ENCODE peak calls at places on chromosomes 4 and X, in five cellular contexts. One of them, this sample, is unnamed. For H3K4me1, the result is how much of the 10 kb centered on the place peaks cover.

GRCh38 chr4:6287017-6287788 is 17.6 kb downstream of the WFS1 start:
- DNase-seq in HCT116: no peak
- DNase-seq in body of pancreas: no peak
- DNase-seq in stomach: no peak
- DNase-seq in GM12878: no peak
- DNase-seq in this sample: no peak

GRCh38 chrX:69020316-69020715 is 144.9 kb downstream of the PJA1 start:
- DNase-seq in HCT116: no peak
- DNase-seq in body of pancreas: no peak
- DNase-seq in stomach: no peak
- DNase-seq in GM12878: no peak
- DNase-seq in this sample: no peak

GRCh38 chr4:48683784-48684666 is 96.1 kb downstream of the FRYL start:
- DNase-seq in HCT116: no peak
- DNase-seq in body of pancreas: no peak
- DNase-seq in stomach: no peak
- DNase-seq in GM12878: no peak
- DNase-seq in this sample: no peak

GRCh38 chrX:47540754-47541538 is 20.1 kb upstream of the ARAF start:
- DNase-seq in HCT116: peak
- DNase-seq in body of pancreas: peak
- DNase-seq in stomach: peak
- DNase-seq in GM12878: no peak
- DNase-seq in this sample: peak

GRCh38 chr4:145938618-145939177 is at the start of gene ZNF827:
- DNase-seq in HCT116: peak
- DNase-seq in body of pancreas: peak
- DNase-seq in stomach: peak
- DNase-seq in GM12878: peak
- DNase-seq in this sample: peak

GRCh38 chrX:18983711-18984380 is at the start of gene PHKA2:
- DNase-seq in HCT116: no peak
- DNase-seq in body of pancreas: peak
- DNase-seq in stomach: peak
- DNase-seq in GM12878: no peak
- DNase-seq in this sample: peak

GRCh38 chr4:107854326-107855030 is 29.7 kb downstream of the SGMS2 start:
- DNase-seq in HCT116: no peak
- DNase-seq in body of pancreas: no peak
- DNase-seq in stomach: no peak
- DNase-seq in GM12878: no peak
- DNase-seq in this sample: peak

GRCh38 chrX:100946521-100946920 is 17.8 kb upstream of the XKRX start:
- DNase-seq in HCT116: no peak
- DNase-seq in body of pancreas: no peak
- DNase-seq in stomach: no peak
- DNase-seq in GM12878: no peak
- DNase-seq in this sample: no peak

GRCh38 chrX:50769389-50770063 is 44.5 kb downstream of the SHROOM4 start:
- DNase-seq in HCT116: no peak
- DNase-seq in body of pancreas: peak
- DNase-seq in stomach: no peak
- DNase-seq in GM12878: no peak
- DNase-seq in this sample: no peak

GRCh38 chrX:44344687-44345086 is 1.2 kb upstream of the EFHC2 start:
- DNase-seq in HCT116: no peak
- DNase-seq in body of pancreas: no peak
- DNase-seq in stomach: no peak
- DNase-seq in GM12878: no peak
- DNase-seq in this sample: no peak

GRCh38 chr4:114108869-114109268 is 129.4 kb upstream of the ARSJ start:
- DNase-seq in HCT116: peak
- DNase-seq in body of pancreas: no peak
- DNase-seq in stomach: no peak
- DNase-seq in GM12878: peak
- DNase-seq in this sample: no peak

GRCh38 chr4:154738426-154738825 is 5.4 kb upstream of the LRAT start:
- DNase-seq in HCT116: no peak
- DNase-seq in body of pancreas: no peak
- DNase-seq in stomach: no peak
- DNase-seq in GM12878: no peak
- DNase-seq in this sample: no peak

GRCh38 chrX:135481696-135482179 is 38.7 kb upstream of the INTS6L start:
- DNase-seq in HCT116: no peak
- DNase-seq in body of pancreas: no peak
- DNase-seq in stomach: no peak
- DNase-seq in GM12878: no peak
- DNase-seq in this sample: no peak

GRCh38 chr4:149161247-149161646 is 654.4 kb downstream of the IQCM start:
- DNase-seq in HCT116: no peak
- DNase-seq in body of pancreas: no peak
- DNase-seq in stomach: no peak
- DNase-seq in GM12878: no peak
- DNase-seq in this sample: no peak

GRCh38 chr4:60805500-60806313 is 394.4 kb upstream of the ADGRL3 start:
- DNase-seq in HCT116: no peak
- DNase-seq in body of pancreas: no peak
- DNase-seq in stomach: no peak
- DNase-seq in GM12878: no peak
- DNase-seq in this sample: no peak

GRCh38 chr4:109079177-109079576 is 223.3 kb downstream of the COL25A1 start:
- DNase-seq in HCT116: no peak
- DNase-seq in body of pancreas: no peak
- DNase-seq in stomach: no peak
- DNase-seq in GM12878: no peak
- DNase-seq in this sample: no peak

GRCh38 chr4:165204462-165204830 is 2.9 kb upstream of the KLHL2 start:
- DNase-seq in HCT116: no peak
- DNase-seq in body of pancreas: no peak
- DNase-seq in stomach: no peak
- DNase-seq in GM12878: no peak
- DNase-seq in this sample: no peak

GRCh38 chr4:29326816-29327215 is 1393.4 kb upstream of the PCDH7 start:
- DNase-seq in HCT116: no peak
- DNase-seq in body of pancreas: no peak
- DNase-seq in stomach: no peak
- DNase-seq in GM12878: no peak
- DNase-seq in this sample: no peak

GRCh38 chr4:17060230-17060629 is 161.8 kb upstream of the LDB2 start:
- DNase-seq in HCT116: no peak
- DNase-seq in body of pancreas: no peak
- DNase-seq in stomach: no peak
- DNase-seq in GM12878: no peak
- DNase-seq in this sample: no peak

GRCh38 chrX:107646736-107647135 is 18.4 kb downstream of the PRPS1 start:
- DNase-seq in HCT116: no peak
- DNase-seq in body of pancreas: no peak
- DNase-seq in stomach: no peak
- DNase-seq in GM12878: no peak
- DNase-seq in this sample: no peak

GRCh38 chr4:134375775-134376174 is 174.2 kb upstream of the PABPC4L start:
- DNase-seq in HCT116: no peak
- DNase-seq in body of pancreas: no peak
- DNase-seq in stomach: no peak
- DNase-seq in GM12878: no peak
- DNase-seq in this sample: no peak

GRCh38 chr4:27082786-27083185 is 222.1 kb downstream of the STIM2 start:
- DNase-seq in HCT116: no peak
- DNase-seq in body of pancreas: no peak
- DNase-seq in stomach: no peak
- DNase-seq in GM12878: no peak
- DNase-seq in this sample: no peak

GRCh38 chr4:37767546-37767945 is 58.9 kb upstream of the PGM2 start:
- DNase-seq in HCT116: no peak
- DNase-seq in body of pancreas: peak
- DNase-seq in stomach: peak
- DNase-seq in GM12878: no peak
- DNase-seq in this sample: peak

GRCh38 chr4:187618701-187619278 is 376.8 kb upstream of the ZFP42 start:
- DNase-seq in HCT116: no peak
- DNase-seq in body of pancreas: no peak
- DNase-seq in stomach: no peak
- DNase-seq in GM12878: no peak
- DNase-seq in this sample: no peak

GRCh38 chr4:47383829-47384427 is 79.6 kb downstream of the COMMD8 start:
- DNase-seq in HCT116: peak
- DNase-seq in body of pancreas: no peak
- DNase-seq in stomach: no peak
- DNase-seq in GM12878: no peak
- DNase-seq in this sample: no peak

GRCh38 chrX:1466232-1466661 is 13.5 kb upstream of the ASMTL start:
- DNase-seq in HCT116: no peak
- DNase-seq in body of pancreas: no peak
- DNase-seq in stomach: peak
- DNase-seq in GM12878: no peak
- DNase-seq in this sample: no peak

GRCh38 chr4:109473824-109474223 is 40.2 kb downstream of the SEC24B start:
- DNase-seq in HCT116: no peak
- DNase-seq in body of pancreas: no peak
- DNase-seq in stomach: no peak
- DNase-seq in GM12878: no peak
- DNase-seq in this sample: no peak

GRCh38 chrX:130097507-130098201 is 12.6 kb downstream of the ELF4 start:
- DNase-seq in HCT116: no peak
- DNase-seq in body of pancreas: no peak
- DNase-seq in stomach: peak
- DNase-seq in GM12878: no peak
- DNase-seq in this sample: no peak
- H3K27ac ChIP-seq in HCT116: no peak
- H3K27ac ChIP-seq in body of pancreas: no peak
- H3K27ac ChIP-seq in stomach: peak
- H3K27ac ChIP-seq in GM12878: no peak
- H3K27ac ChIP-seq in this sample: peak

DNA sequence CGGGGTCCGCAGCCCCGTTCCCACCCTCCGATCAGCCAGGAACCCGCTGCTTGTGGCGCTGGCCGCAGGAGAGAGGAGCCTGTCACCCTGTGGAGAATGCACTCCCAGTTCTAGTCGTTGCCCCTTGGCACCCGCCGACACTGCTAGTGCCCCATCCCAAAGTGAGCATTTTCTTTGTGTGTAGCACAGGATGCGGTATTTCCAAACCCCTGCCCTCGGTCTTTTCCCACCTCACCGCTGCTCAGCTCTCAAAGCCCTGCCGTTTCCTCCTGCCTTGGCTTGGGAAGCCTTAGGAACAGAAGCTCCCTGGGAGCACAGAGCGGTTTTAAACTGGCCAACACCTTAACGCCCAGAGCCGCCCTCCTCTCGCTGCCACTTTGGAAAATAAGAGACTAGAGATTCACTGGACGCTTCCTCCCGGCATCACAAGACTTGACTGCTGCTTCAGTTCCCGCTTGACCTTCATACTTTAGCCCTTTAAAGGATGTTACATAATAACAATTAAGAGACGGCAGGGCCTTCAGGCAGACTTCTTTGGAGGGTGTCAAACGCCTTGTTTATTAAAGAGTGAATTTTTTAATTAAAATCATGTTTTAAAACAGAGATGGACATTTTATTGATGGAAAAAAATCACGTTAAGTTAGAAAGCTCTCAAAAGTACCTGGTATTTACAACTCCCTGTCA is 843 bp downstream of the CYP4V2 start:
- DNase-seq in HCT116: no peak
- DNase-seq in body of pancreas: peak
- DNase-seq in stomach: peak
- DNase-seq in GM12878: no peak
- DNase-seq in this sample: peak
- TF ChIP-seq POLR2A in HCT116: no peak
- TF ChIP-seq POLR2A in body of pancreas: no peak
- TF ChIP-seq POLR2A in stomach: no peak
- TF ChIP-seq POLR2A in GM12878: no peak
- TF ChIP-seq POLR2A in this sample: no peak

GRCh38 chr4:41136456-41136855 is 77.9 kb downstream of the APBB2 start:
- DNase-seq in HCT116: no peak
- DNase-seq in body of pancreas: no peak
- DNase-seq in stomach: no peak
- DNase-seq in GM12878: no peak
- DNase-seq in this sample: no peak

GRCh38 chr4:41132055-41132683 is 82.2 kb downstream of the APBB2 start:
- DNase-seq in HCT116: no peak
- DNase-seq in body of pancreas: peak
- DNase-seq in stomach: peak
- DNase-seq in GM12878: no peak
- DNase-seq in this sample: no peak

GRCh38 chr4:41133619-41134018 is 80.7 kb downstream of the APBB2 start:
- DNase-seq in HCT116: no peak
- DNase-seq in body of pancreas: no peak
- DNase-seq in stomach: no peak
- DNase-seq in GM12878: no peak
- DNase-seq in this sample: no peak

GRCh38 chr4:41135761-41136160 is 78.6 kb downstream of the APBB2 start:
- DNase-seq in HCT116: no peak
- DNase-seq in body of pancreas: no peak
- DNase-seq in stomach: no peak
- DNase-seq in GM12878: no peak
- DNase-seq in this sample: no peak

DNA sequence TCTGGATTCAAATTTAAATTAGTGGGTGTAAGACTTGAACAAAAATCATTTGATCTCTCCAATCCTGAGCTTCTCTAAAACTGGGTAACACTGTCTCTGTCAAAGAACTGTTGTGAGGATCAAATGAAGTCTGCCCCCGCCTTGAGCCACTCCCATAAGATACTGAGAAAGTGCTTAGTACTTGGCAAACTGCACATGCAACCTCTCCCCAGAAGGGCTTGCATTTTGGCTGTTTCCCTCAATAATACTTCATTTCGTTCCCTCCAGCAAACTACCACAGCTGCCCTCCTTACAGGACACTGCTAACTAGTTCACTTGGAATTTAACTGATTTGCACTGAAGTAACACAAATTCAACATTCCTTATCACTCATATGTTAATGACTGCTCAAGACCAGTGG is 79.8 kb downstream of the APBB2 start:
- DNase-seq in HCT116: no peak
- DNase-seq in body of pancreas: no peak
- DNase-seq in stomach: no peak
- DNase-seq in GM12878: no peak
- DNase-seq in this sample: no peak
- H3K4me1 ChIP-seq in HCT116: half or more
- H3K4me1 ChIP-seq in body of pancreas: under half
- H3K4me1 ChIP-seq in stomach: half or more
- H3K4me1 ChIP-seq in GM12878: under half
- H3K4me1 ChIP-seq in this sample: under half

GRCh38 chr4:87543835-87544461 is 14.8 kb upstream of the SPARCL1 start:
- DNase-seq in HCT116: peak
- DNase-seq in body of pancreas: peak
- DNase-seq in stomach: no peak
- DNase-seq in GM12878: no peak
- DNase-seq in this sample: peak

GRCh38 chr4:87540176-87541058 is 11.2 kb upstream of the SPARCL1 start:
- DNase-seq in HCT116: no peak
- DNase-seq in body of pancreas: peak
- DNase-seq in stomach: no peak
- DNase-seq in GM12878: no peak
- DNase-seq in this sample: peak

GRCh38 chr4:87541956-87542709 is 13.0 kb upstream of the SPARCL1 start:
- DNase-seq in HCT116: no peak
- DNase-seq in body of pancreas: no peak
- DNase-seq in stomach: no peak
- DNase-seq in GM12878: no peak
- DNase-seq in this sample: no peak

GRCh38 chr4:87542734-87543312 is 13.6 kb upstream of the SPARCL1 start:
- DNase-seq in HCT116: no peak
- DNase-seq in body of pancreas: no peak
- DNase-seq in stomach: no peak
- DNase-seq in GM12878: no peak
- DNase-seq in this sample: no peak

GRCh38 chr4:87541521-87541920 is 12.3 kb upstream of the SPARCL1 start:
- DNase-seq in HCT116: no peak
- DNase-seq in body of pancreas: no peak
- DNase-seq in stomach: no peak
- DNase-seq in GM12878: no peak
- DNase-seq in this sample: no peak
- H3K27ac ChIP-seq in HCT116: no peak
- H3K27ac ChIP-seq in body of pancreas: no peak
- H3K27ac ChIP-seq in stomach: peak
- H3K27ac ChIP-seq in GM12878: no peak
- H3K27ac ChIP-seq in this sample: peak

This sample was measured in uterus.